ENCODE peak calls at places on chromosomes 11 and 22, in four cellular contexts. One of them, this sample, is unnamed.

GRCh38 chr11:16809901-16810668 is 71.6 kb downstream of the C11orf58 start:
- DNase-seq in IMR-90: peak
- DNase-seq in A549: no peak
- DNase-seq in SK-N-SH: no peak
- DNase-seq in this sample: no peak

GRCh38 chr22:26777402-26777801 is 120.0 kb downstream of the MIAT start:
- DNase-seq in IMR-90: peak
- DNase-seq in A549: no peak
- DNase-seq in SK-N-SH: no peak
- DNase-seq in this sample: no peak

GRCh38 chr11:35013514-35014191 is 97.2 kb downstream of the PDHX start:
- DNase-seq in IMR-90: no peak
- DNase-seq in A549: no peak
- DNase-seq in SK-N-SH: no peak
- DNase-seq in this sample: no peak

GRCh38 chr11:126431401-126432064 is 76.0 kb downstream of the ST3GAL4 start:
- DNase-seq in IMR-90: peak
- DNase-seq in A549: peak
- DNase-seq in SK-N-SH: no peak
- DNase-seq in this sample: no peak

GRCh38 chr22:22576244-22576988 is 17.4 kb upstream of the PRAME start:
- DNase-seq in IMR-90: peak
- DNase-seq in A549: peak
- DNase-seq in SK-N-SH: peak
- DNase-seq in this sample: peak

GRCh38 chr22:43743131-43743530 is 69.0 kb downstream of the EFCAB6 start:
- DNase-seq in IMR-90: no peak
- DNase-seq in A549: no peak
- DNase-seq in SK-N-SH: no peak
- DNase-seq in this sample: peak

GRCh38 chr22:21866821-21867527 is 471 bp downstream of the MAPK1 start:
- DNase-seq in IMR-90: no peak
- DNase-seq in A549: no peak
- DNase-seq in SK-N-SH: no peak
- DNase-seq in this sample: peak

GRCh38 chr22:45181240-45181639 is 17.5 kb downstream of the NUP50 start:
- DNase-seq in IMR-90: no peak
- DNase-seq in A549: no peak
- DNase-seq in SK-N-SH: no peak
- DNase-seq in this sample: no peak

GRCh38 chr22:32940736-32941135 is 117.4 kb downstream of the SYN3 start:
- DNase-seq in IMR-90: no peak
- DNase-seq in A549: no peak
- DNase-seq in SK-N-SH: no peak
- DNase-seq in this sample: no peak

GRCh38 chr11:28338371-28338770 is 230.2 kb downstream of the METTL15 start:
- DNase-seq in IMR-90: peak
- DNase-seq in A549: no peak
- DNase-seq in SK-N-SH: no peak
- DNase-seq in this sample: no peak

GRCh38 chr11:34358258-34358665 is 452 bp upstream of the ABTB2 start:
- DNase-seq in IMR-90: peak
- DNase-seq in A549: peak
- DNase-seq in SK-N-SH: no peak
- DNase-seq in this sample: peak

GRCh38 chr22:28907311-28908008 is 24.1 kb downstream of the ZNRF3 start:
- DNase-seq in IMR-90: peak
- DNase-seq in A549: no peak
- DNase-seq in SK-N-SH: no peak
- DNase-seq in this sample: no peak
- H3K4me2 ChIP-seq in IMR-90: no peak
- H3K4me2 ChIP-seq in A549: no peak
- H3K4me2 ChIP-seq in SK-N-SH: no peak
- H3K4me2 ChIP-seq in this sample: no peak

GRCh38 chr11:9662273-9662672 is 1.6 kb upstream of the SWAP70 start:
- DNase-seq in IMR-90: no peak
- DNase-seq in A549: no peak
- DNase-seq in SK-N-SH: no peak
- DNase-seq in this sample: no peak
- TF ChIP-seq RCOR1 in IMR-90: no peak
- TF ChIP-seq RCOR1 in A549: no peak
- TF ChIP-seq RCOR1 in SK-N-SH: no peak
- TF ChIP-seq RCOR1 in this sample: no peak

DNA sequence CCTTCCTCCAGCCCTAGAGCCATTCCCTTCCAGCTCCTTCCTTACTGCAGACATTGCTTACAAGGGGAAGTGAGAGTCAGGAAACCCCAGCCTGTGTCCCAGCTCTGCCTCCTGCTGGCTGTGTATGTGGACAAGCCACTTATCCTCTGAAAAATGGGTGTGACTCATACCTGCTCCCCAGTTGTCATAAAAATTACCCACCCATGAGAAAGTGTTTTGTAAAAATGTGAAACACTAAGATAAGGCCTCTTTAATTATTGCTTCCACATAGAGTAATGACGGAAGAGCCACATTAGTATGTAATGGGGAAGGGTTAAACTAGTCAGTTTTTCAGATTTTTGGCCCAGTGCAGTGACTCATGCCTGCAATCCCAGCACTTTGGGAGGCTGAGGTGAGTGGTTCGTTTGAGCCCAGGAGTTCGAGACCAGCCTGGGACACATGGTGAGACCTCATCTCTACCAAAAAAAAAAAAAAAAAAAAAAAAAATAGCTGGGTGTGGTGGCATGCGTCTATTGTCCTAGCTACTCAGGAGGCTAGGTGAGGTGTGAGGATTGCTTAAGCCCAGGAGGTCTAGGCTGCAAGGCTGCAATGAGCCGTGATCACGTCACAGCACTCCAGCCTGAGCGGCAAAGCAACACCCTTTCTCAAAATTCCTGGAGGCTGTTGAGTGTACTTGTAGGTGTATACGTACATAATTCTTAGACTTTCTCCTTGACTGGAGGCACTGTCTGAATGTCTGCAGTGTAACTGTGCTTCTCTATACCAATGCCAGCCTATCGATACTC is 84.9 kb downstream of the CTTN start:
- DNase-seq in IMR-90: peak
- DNase-seq in A549: peak
- DNase-seq in SK-N-SH: no peak
- DNase-seq in this sample: peak
- H3K4me2 ChIP-seq in IMR-90: no peak
- H3K4me2 ChIP-seq in A549: peak
- H3K4me2 ChIP-seq in SK-N-SH: no peak
- H3K4me2 ChIP-seq in this sample: no peak

DNA sequence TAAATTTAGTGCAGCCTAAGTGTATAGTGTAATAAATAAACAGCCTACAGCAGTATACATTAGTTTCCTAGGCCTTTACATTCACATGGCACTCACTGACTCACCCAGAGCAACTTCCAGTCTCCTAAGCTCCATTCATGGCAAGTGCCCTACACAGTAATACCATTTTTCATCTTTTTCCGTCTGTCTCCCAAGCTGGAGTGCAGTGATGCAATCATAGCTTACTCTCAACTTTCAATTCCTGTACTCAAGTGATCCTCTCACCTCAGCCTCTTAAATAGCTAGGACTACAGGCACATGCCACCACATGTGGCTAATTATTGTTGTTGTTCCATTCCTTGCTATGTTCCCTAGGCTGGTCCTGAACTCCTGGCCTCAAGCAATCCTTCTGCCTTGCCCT is 54.4 kb downstream of the FCHSD2 start:
- DNase-seq in IMR-90: peak
- DNase-seq in A549: no peak
- DNase-seq in SK-N-SH: no peak
- DNase-seq in this sample: no peak
- TF ChIP-seq RCOR1 in IMR-90: no peak
- TF ChIP-seq RCOR1 in A549: no peak
- TF ChIP-seq RCOR1 in SK-N-SH: no peak
- TF ChIP-seq RCOR1 in this sample: no peak

GRCh38 chr11:33222052-33222451 is 35.1 kb upstream of the HIPK3 start:
- DNase-seq in IMR-90: no peak
- DNase-seq in A549: no peak
- DNase-seq in SK-N-SH: no peak
- DNase-seq in this sample: no peak

GRCh38 chr11:33227578-33228261 is 29.5 kb upstream of the HIPK3 start:
- DNase-seq in IMR-90: peak
- DNase-seq in A549: no peak
- DNase-seq in SK-N-SH: no peak
- DNase-seq in this sample: no peak
- H3K4me2 ChIP-seq in IMR-90: peak
- H3K4me2 ChIP-seq in A549: no peak
- H3K4me2 ChIP-seq in SK-N-SH: no peak
- H3K4me2 ChIP-seq in this sample: no peak

DNA sequence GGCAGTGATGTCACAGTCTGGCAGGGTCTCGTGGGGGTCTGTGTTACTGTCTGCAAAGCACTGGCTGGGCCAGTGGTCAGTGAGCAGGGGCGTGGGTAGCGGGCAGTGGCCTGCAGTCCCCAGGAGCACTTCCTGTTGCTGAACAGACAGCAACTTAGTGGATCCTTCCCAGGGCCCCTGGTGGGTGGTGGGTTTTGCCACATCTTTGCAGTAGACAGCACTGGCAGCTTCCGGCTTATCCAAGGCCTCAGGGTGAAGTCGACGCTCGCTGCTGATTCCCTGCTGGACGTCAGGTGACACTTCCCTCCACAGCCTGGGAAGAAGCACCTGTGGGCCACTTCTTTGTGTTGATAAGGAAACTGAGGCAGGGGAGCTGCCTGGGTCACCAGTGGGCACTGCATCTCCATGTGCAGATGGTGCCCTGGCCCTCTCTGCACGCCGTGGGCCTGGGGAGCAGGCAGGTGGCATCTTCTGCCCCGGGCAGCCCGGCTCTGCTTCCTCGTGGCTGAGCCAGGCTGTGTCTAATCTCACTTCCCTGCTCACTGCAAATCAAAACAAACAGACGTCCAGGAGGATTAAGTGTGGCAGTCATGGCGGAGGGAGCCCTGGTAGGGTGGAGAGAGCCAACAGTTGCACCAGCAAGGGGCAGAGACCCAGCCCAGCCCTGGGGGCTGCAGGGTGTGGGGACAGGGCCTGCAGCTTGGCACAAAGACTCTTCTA is 79.8 kb downstream of the KCNQ1 start:
- DNase-seq in IMR-90: no peak
- DNase-seq in A549: no peak
- DNase-seq in SK-N-SH: peak
- DNase-seq in this sample: no peak
- TF ChIP-seq RCOR1 in IMR-90: no peak
- TF ChIP-seq RCOR1 in A549: no peak
- TF ChIP-seq RCOR1 in SK-N-SH: no peak
- TF ChIP-seq RCOR1 in this sample: no peak

GRCh38 chr22:35329114-35329847 is 29.6 kb downstream of the TOM1 start:
- DNase-seq in IMR-90: no peak
- DNase-seq in A549: no peak
- DNase-seq in SK-N-SH: no peak
- DNase-seq in this sample: no peak
- H3K4me2 ChIP-seq in IMR-90: no peak
- H3K4me2 ChIP-seq in A549: no peak
- H3K4me2 ChIP-seq in SK-N-SH: no peak
- H3K4me2 ChIP-seq in this sample: no peak

DNA sequence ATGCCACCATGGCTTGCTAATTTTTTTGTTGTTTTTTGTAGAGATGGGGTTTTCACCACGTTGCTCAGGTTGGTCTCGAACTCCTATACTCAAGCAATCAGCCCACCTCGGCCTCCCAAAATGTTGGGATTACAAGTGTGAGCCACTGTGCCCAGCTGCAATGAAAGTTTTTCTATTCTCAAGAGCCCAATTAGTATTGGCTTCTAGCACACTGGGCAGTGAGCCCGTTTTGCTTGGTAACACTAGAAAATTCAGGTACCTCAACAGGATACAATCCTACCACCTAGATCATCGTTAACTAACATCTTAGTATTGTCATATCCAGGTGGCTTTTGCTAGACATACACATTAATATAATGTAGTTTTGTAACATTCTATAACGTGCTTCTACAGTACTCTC is 19.0 kb downstream of the SEC14L3 start:
- DNase-seq in IMR-90: no peak
- DNase-seq in A549: no peak
- DNase-seq in SK-N-SH: no peak
- DNase-seq in this sample: no peak
- TF ChIP-seq RCOR1 in IMR-90: no peak
- TF ChIP-seq RCOR1 in A549: no peak
- TF ChIP-seq RCOR1 in SK-N-SH: no peak
- TF ChIP-seq RCOR1 in this sample: no peak

This sample was measured in K562.